ENCODE peak calls at places on chromosomes 3 and 15, in ten cellular contexts. E, B, U, F, X, W, L, K, Y and M are unnamed samples. For H3K36me3 and H3K4me1, the result is how much of the 10 kb centered on the place peaks cover.

GRCh38 chr15:73746883-73747282 is 6.3 kb downstream of the INSYN1 start:
- DNase-seq in F (peak), X (no peak), U (no peak), L (no peak), Y (no peak), W (no peak), B (no peak), K (no peak), E (no peak), M (no peak)

GRCh38 chr15:63402498-63403253 is 21.0 kb upstream of the CA12 start:
- DNase-seq in X (peak), U (peak), F (no peak), K (no peak), B (peak), L (no peak), Y (no peak), W (peak), E (no peak), M (peak)

GRCh38 chr15:78353093-78353492 is 12.9 kb downstream of the CRABP1 start:
- DNase-seq in U (no peak), B (no peak), F (no peak), E (no peak), X (no peak), W (peak), K (no peak), Y (no peak), L (no peak), M (no peak)

GRCh38 chr3:24158756-24159155 is 213.7 kb downstream of the NR1D2 start:
- DNase-seq in U (no peak), B (no peak), E (no peak), X (no peak), W (no peak), L (no peak), K (no peak), F (no peak), Y (no peak), M (no peak)

GRCh38 chr3:26280517-26280916 is 342.1 kb upstream of the LRRC3B start:
- DNase-seq in K (no peak), F (no peak), B (no peak), E (no peak), Y (no peak), U (no peak), X (no peak), L (no peak), W (no peak), M (no peak)

GRCh38 chr3:152853196-152853595 is 18.3 kb downstream of the P2RY1 start:
- DNase-seq in U (no peak), B (no peak), W (no peak), L (no peak), Y (no peak), E (no peak), F (no peak), K (no peak), X (no peak), M (no peak)

GRCh38 chr3:17771177-17772048 is 29.0 kb upstream of the TBC1D5 start:
- DNase-seq in B (no peak), Y (no peak), W (no peak), U (no peak), L (no peak), K (no peak), E (no peak), F (no peak), X (no peak), M (no peak)

GRCh38 chr3:99534951-99535704 is 103.3 kb upstream of the COL8A1 start:
- DNase-seq in W (no peak), U (no peak), X (no peak), K (no peak), B (no peak), Y (no peak), E (no peak), F (no peak), L (no peak), M (peak)

GRCh38 chr15:31236184-31237041 is 90.2 kb upstream of the KLF13 start:
- DNase-seq in L (peak), U (no peak), F (peak), W (peak), K (peak), Y (peak), E (peak), B (no peak), X (no peak), M (peak)

GRCh38 chr15:100112061-100112420 is 229.7 kb downstream of the ADAMTS17 start:
- DNase-seq in F (no peak), W (no peak), L (no peak), E (no peak), X (no peak), U (no peak), K (peak), B (no peak), Y (no peak), M (no peak)

GRCh38 chr15:38231430-38231829 is 21.2 kb upstream of the SPRED1 start:
- DNase-seq in X (no peak), Y (no peak), E (no peak), U (no peak), B (no peak), F (no peak), K (no peak), L (no peak), W (no peak), M (no peak)

GRCh38 chr3:196501316-196502064 is 2.1 kb downstream of the RNF168 start:
- DNase-seq in E (no peak), W (peak), L (no peak), Y (no peak), B (no peak), F (no peak), U (no peak), K (no peak), X (no peak), M (peak)

GRCh38 chr3:30084304-30084703 is 522.1 kb upstream of the TGFBR2 start:
- DNase-seq in F (no peak), W (no peak), L (no peak), B (no peak), X (no peak), E (no peak), Y (no peak), K (no peak), U (no peak), M (no peak)

GRCh38 chr15:55403531-55403930 is 4.6 kb downstream of the CCPG1 start:
- DNase-seq in X (no peak), U (no peak), L (no peak), B (no peak), Y (no peak), W (peak), K (no peak), F (no peak), E (no peak), M (no peak)

GRCh38 chr3:13728487-13728886 is 151.4 kb downstream of the WNT7A start:
- DNase-seq in E (no peak), U (no peak), F (no peak), W (no peak), K (no peak), L (no peak), X (no peak), Y (no peak), B (no peak), M (no peak)

GRCh38 chr15:63502843-63503738 is 1.3 kb upstream of the USP3 start:
- DNase-seq in W (peak), U (no peak), Y (peak), L (peak), K (peak), B (peak), E (peak), F (peak), X (peak), M (peak)

GRCh38 chr3:5568451-5568850 is 380.9 kb downstream of the EDEM1 start:
- DNase-seq in W (peak), E (no peak), L (no peak), Y (no peak), F (no peak), X (no peak), U (no peak), K (no peak), B (no peak), M (peak)

GRCh38 chr15:74171965-74172541 is 1.5 kb upstream of the ISLR start:
- DNase-seq in U (no peak), X (no peak), L (no peak), E (no peak), F (no peak), K (no peak), B (no peak), Y (no peak), W (no peak), M (peak)

GRCh38 chr15:74243431-74243830 is 7.3 kb downstream of the CCDC33 start:
- DNase-seq in U (no peak), W (no peak), E (no peak), F (no peak), K (no peak), Y (no peak), B (no peak), L (no peak), X (no peak), M (no peak)

GRCh38 chr15:47727676-47728075 is 10.4 kb downstream of the SEMA6D start:
- DNase-seq in F (no peak), B (no peak), Y (no peak), L (no peak), W (no peak), E (no peak), K (no peak), X (no peak), U (no peak), M (no peak)

GRCh38 chr3:186998937-186999368 is 68.6 kb downstream of the ST6GAL1 start:
- DNase-seq in F (no peak), B (no peak), X (no peak), K (no peak), E (no peak), W (peak), L (no peak), U (no peak), Y (no peak), M (no peak)

GRCh38 chr3:187808466-187809291 is 63.4 kb upstream of the BCL6 start:
- DNase-seq in F (no peak), X (no peak), Y (peak), W (peak), E (no peak), L (no peak), B (no peak), U (no peak), K (no peak), M (no peak)

GRCh38 chr15:37057831-37058230 is 42.5 kb downstream of the MEIS2 start:
- DNase-seq in W (no peak), F (no peak), K (no peak), X (no peak), L (no peak), E (no peak), B (no peak), Y (no peak), U (peak), M (no peak)

GRCh38 chr15:84818221-84819131 is 1.3 kb downstream of the ALPK3 start:
- DNase-seq in Y (peak), X (no peak), K (no peak), F (no peak), E (peak), U (peak), B (no peak), L (no peak), W (peak), M (peak)

GRCh38 chr15:52698514-52698913 is 19.3 kb upstream of the ATOSA start:
- DNase-seq in B (no peak), F (no peak), W (no peak), K (no peak), X (no peak), E (no peak), L (no peak), Y (no peak), U (no peak), M (no peak)

GRCh38 chr3:126448893-126449180 is 26.9 kb downstream of the ZXDC start:
- DNase-seq in U (no peak), B (no peak), F (no peak), Y (no peak), K (no peak), W (no peak), L (no peak), X (no peak), E (peak), M (no peak)

GRCh38 chr15:58566029-58566428 is 134.2 kb downstream of the LIPC start:
- DNase-seq in L (no peak), W (no peak), B (no peak), U (no peak), X (no peak), F (no peak), Y (no peak), K (no peak), E (no peak), M (no peak)

GRCh38 chr15:72827216-72827615 is 43.7 kb upstream of the ADPGK start:
- DNase-seq in L (no peak), W (no peak), E (no peak), U (no peak), F (no peak), Y (no peak), B (no peak), X (no peak), K (no peak), M (no peak)

GRCh38 chr3:25555695-25556094 is 109.0 kb downstream of the TOP2B start:
- DNase-seq in E (no peak), Y (no peak), K (no peak), B (no peak), W (no peak), L (no peak), F (no peak), X (no peak), U (no peak), M (no peak)

GRCh38 chr3:117874028-117874765 is 1160.4 kb downstream of the IGSF11 start:
- DNase-seq in X (no peak), K (no peak), B (no peak), Y (no peak), L (no peak), E (no peak), U (no peak), W (no peak), F (no peak), M (no peak)

GRCh38 chr15:81295466-81296145 is 28.3 kb downstream of the STARD5 start:
- DNase-seq in B (no peak), E (no peak), K (no peak), X (no peak), Y (no peak), L (no peak), F (no peak), U (no peak), W (peak), M (no peak)

GRCh38 chr3:136979684-136980083 is 21.9 kb downstream of the IL20RB start:
- DNase-seq in W (no peak), Y (no peak), U (no peak), X (no peak), E (no peak), B (no peak), F (no peak), L (no peak), K (no peak), M (no peak)

GRCh38 chr3:147421184-147421912 is 12.2 kb downstream of the ZIC1 start:
- DNase-seq in U (peak), X (no peak), F (no peak), E (no peak), K (no peak), W (no peak), Y (no peak), L (no peak), B (no peak), M (no peak)

GRCh38 chr15:52537459-52537858 is 8.8 kb upstream of the MYO5A start:
- DNase-seq in K (no peak), B (no peak), X (no peak), L (no peak), E (no peak), F (no peak), Y (no peak), U (no peak), W (no peak), M (no peak)

DNA sequence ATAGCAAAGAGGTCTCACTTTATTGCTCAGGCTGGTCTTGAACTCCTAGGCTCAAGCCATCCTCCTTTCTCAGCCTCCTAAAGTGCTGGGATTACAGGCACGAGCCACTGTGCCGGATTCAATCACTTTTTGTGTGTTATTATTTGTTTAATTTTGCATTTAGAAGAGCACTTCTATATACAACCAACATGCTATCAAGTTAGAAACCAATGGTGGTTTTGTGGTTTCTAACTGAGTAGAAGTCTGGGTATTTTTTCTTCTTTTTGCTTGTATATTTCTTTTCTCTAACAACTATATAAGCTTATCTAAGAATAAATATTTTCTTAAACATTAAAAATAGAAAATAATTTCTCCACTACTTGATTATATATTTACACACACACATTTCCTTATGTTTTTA is 86.7 kb downstream of the PEAK1 start:
- DNase-seq in F (no peak), Y (no peak), B (no peak), W (no peak), L (no peak), E (no peak), K (no peak), U (no peak), X (no peak), M (no peak)
- H3K36me3 ChIP-seq in F (under half), Y (under half), B (under half), W (under half), L (under half), E (under half), K (under half), U (under half), X (under half), M (under half)

GRCh38 chr3:194269610-194270145 is 81.5 kb downstream of the CPN2 start:
- DNase-seq in L (peak), X (no peak), F (peak), U (no peak), Y (peak), K (peak), W (no peak), E (peak), B (no peak), M (no peak)
- H3K4me1 ChIP-seq in L (half or more), X (under half), F (under half), U (under half), Y (under half), K (under half), W (under half), E (under half), B (under half), M (under half)

GRCh38 chr3:52006017-52006819 is 10.5 kb upstream of the RPL29 start:
- DNase-seq in E (no peak), K (no peak), B (no peak), U (no peak), F (no peak), Y (no peak), L (no peak), W (no peak), X (no peak), M (no peak)
- H3K4me3 ChIP-seq in E (no peak), K (no peak), B (no peak), U (peak), F (no peak), Y (no peak), L (peak), W (no peak), X (no peak), M (no peak)

GRCh38 chr15:98927057-98927456 is 80.5 kb downstream of the PGPEP1L start:
- DNase-seq in E (no peak), U (no peak), B (no peak), F (no peak), L (no peak), Y (no peak), W (no peak), K (no peak), X (no peak), M (peak)

GRCh38 chr15:98927990-98928389 is 79.6 kb downstream of the PGPEP1L start:
- DNase-seq in Y (no peak), W (no peak), K (no peak), B (no peak), X (no peak), F (no peak), L (no peak), E (no peak), U (no peak), M (no peak)

GRCh38 chr15:98923579-98923978 is 84.0 kb downstream of the PGPEP1L start:
- DNase-seq in F (no peak), L (no peak), W (no peak), Y (no peak), E (no peak), K (no peak), X (no peak), U (no peak), B (no peak), M (no peak)

GRCh38 chr15:98924311-98925049 is 83.1 kb downstream of the PGPEP1L start:
- DNase-seq in K (no peak), Y (no peak), L (no peak), X (no peak), B (no peak), U (no peak), F (no peak), W (no peak), E (no peak), M (no peak)

GRCh38 chr15:98926236-98926635 is 81.4 kb downstream of the PGPEP1L start:
- DNase-seq in L (no peak), E (no peak), B (no peak), W (no peak), X (no peak), F (no peak), U (no peak), Y (no peak), K (no peak), M (no peak)
- H3K36me3 ChIP-seq in L (half or more), E (half or more), B (under half), W (under half), X (under half), F (under half), U (half or more), Y (under half), K (under half), M (under half)

DNA sequence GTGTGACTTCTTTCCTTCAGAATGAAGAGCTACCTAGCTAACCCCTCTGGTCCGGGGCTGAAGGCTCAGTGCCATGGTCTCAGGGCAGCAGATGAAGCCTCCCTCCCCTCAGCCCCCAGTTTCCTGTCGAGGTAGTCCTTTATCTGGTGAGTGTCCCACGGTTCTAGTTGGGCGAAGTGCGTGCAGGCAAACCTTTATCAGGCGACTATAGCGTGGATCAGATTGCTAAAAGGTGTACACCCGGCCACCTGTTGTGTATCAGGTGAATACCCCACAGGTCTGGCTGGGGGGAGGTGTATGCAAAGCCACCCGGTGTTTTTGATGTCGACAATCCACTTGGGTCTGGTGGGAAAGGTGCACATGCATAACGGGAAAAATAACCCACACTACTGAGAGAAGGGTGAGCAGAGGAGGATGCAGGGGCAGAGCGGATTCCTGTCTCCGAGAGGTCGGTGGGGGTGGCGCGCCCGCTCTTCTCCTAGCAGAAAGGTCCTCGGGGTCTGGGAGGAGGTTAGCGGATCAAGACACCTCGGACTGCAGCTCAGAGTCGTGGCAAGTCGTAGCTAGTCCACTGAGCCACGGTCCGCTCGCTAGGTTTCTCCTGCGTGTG is 529 bp downstream of the SLC12A6 start:
- DNase-seq in X (no peak), W (peak), B (peak), Y (no peak), E (no peak), U (no peak), F (no peak), K (no peak), L (no peak), M (no peak)
- H3K4me1 ChIP-seq in X (half or more), W (under half), B (half or more), Y (under half), E (under half), U (under half), F (under half), K (under half), L (half or more), M (under half)

GRCh38 chr3:88000853-88001252 is 58.0 kb downstream of the CGGBP1 start:
- DNase-seq in U (peak), B (no peak), L (no peak), K (no peak), W (peak), F (no peak), E (no peak), Y (peak), X (no peak), M (peak)
- H3K4me3 ChIP-seq in U (no peak), B (no peak), L (peak), K (no peak), W (peak), F (peak), E (peak), Y (no peak), X (peak), M (peak)

GRCh38 chr3:52213005-52213404 is 12.4 kb downstream of the TLR9 start:
- DNase-seq in Y (no peak), K (no peak), L (no peak), U (no peak), E (no peak), X (no peak), W (no peak), F (no peak), B (no peak), M (no peak)
- H3K36me3 ChIP-seq in Y (under half), K (under half), L (half or more), U (half or more), E (half or more), X (half or more), W (half or more), F (under half), B (half or more), M (half or more)

GRCh38 chr15:67777773-67778172 is 47.5 kb upstream of the SKOR1 start:
- DNase-seq in Y (no peak), B (no peak), E (no peak), X (no peak), L (no peak), K (no peak), U (no peak), F (no peak), W (no peak), M (no peak)

GRCh38 chr15:67775265-67775664 is 50.0 kb upstream of the SKOR1 start:
- DNase-seq in Y (no peak), X (no peak), B (no peak), U (no peak), W (no peak), K (no peak), F (no peak), L (no peak), E (no peak), M (no peak)

GRCh38 chr15:67776600-67776999 is 48.7 kb upstream of the SKOR1 start:
- DNase-seq in U (no peak), K (no peak), X (no peak), F (no peak), W (no peak), B (no peak), L (no peak), E (no peak), Y (no peak), M (no peak)

GRCh38 chr15:67775998-67776397 is 49.3 kb upstream of the SKOR1 start:
- DNase-seq in B (no peak), K (no peak), X (no peak), U (no peak), E (no peak), F (no peak), L (no peak), Y (no peak), W (no peak), M (no peak)

GRCh38 chr15:67777071-67777470 is 48.2 kb upstream of the SKOR1 start:
- DNase-seq in F (no peak), Y (no peak), U (no peak), W (no peak), B (no peak), X (no peak), E (no peak), L (no peak), K (no peak), M (no peak)
- H3K4me1 ChIP-seq in F (under half), Y (under half), U (under half), W (under half), B (under half), X (under half), E (under half), L (under half), K (under half), M (under half)